ENCODE peak calls at places on chromosomes 11 and 22, in ten cellular contexts. A, Q, R, H, E, C, F, T, D and U are unnamed samples.

GRCh38 chr22:31093956-31094622 is 13.0 kb downstream of the SMTN start:
- DNase-seq in A (no peak), Q (no peak), R (no peak), H (no peak), E (no peak), C (no peak), F (peak; percentile 46), T (no peak), D (peak; percentile 15), U (no peak)

GRCh38 chr11:84255483-84255882 is 969.3 kb upstream of the CCDC90B start:
- DNase-seq in A (no peak), Q (no peak), R (no peak), H (no peak), E (no peak), C (no peak), F (no peak), T (no peak), D (no peak), U (no peak)

GRCh38 chr22:41048791-41049717 is 43.3 kb upstream of the EP300 start:
- DNase-seq in A (peak; percentile 61), Q (peak; percentile 61), R (peak; percentile 45), H (no peak), E (peak; percentile 83), C (peak; percentile 91), F (peak; percentile 54), T (peak; percentile 80), D (peak; percentile 83), U (no peak)

GRCh38 chr11:64044730-64045386 is 9.1 kb downstream of the FLRT1 start:
- DNase-seq in A (no peak), Q (no peak), R (no peak), H (no peak), E (no peak), C (peak; percentile 62), F (no peak), T (no peak), D (no peak), U (no peak)

GRCh38 chr22:30305906-30306628 is 16.8 kb upstream of the CASTOR1 start:
- DNase-seq in A (no peak), Q (no peak), R (no peak), H (no peak), E (no peak), C (no peak), F (no peak), T (no peak), D (no peak), U (no peak)

GRCh38 chr11:29750392-29750791 is 266.4 kb downstream of the KCNA4 start:
- DNase-seq in A (no peak), Q (no peak), R (no peak), H (no peak), E (no peak), C (no peak), F (no peak), T (no peak), D (no peak), U (no peak)

GRCh38 chr11:131760191-131760951 is 390.0 kb downstream of the NTM start:
- DNase-seq in A (no peak), Q (no peak), R (no peak), H (no peak), E (peak; percentile 58), C (peak; percentile 17), F (no peak), T (peak; percentile 95), D (no peak), U (no peak)

GRCh38 chr11:77569671-77570070 is 20.1 kb upstream of the AQP11 start:
- DNase-seq in A (no peak), Q (no peak), R (no peak), H (no peak), E (no peak), C (no peak), F (no peak), T (no peak), D (no peak), U (no peak)

GRCh38 chr11:132721526-132721925 is 810.8 kb downstream of the OPCML start:
- DNase-seq in A (no peak), Q (no peak), R (no peak), H (no peak), E (no peak), C (no peak), F (no peak), T (no peak), D (no peak), U (no peak)

GRCh38 chr11:16632295-16633200 is 105.9 kb upstream of the C11orf58 start:
- DNase-seq in A (no peak), Q (no peak), R (peak; percentile 33), H (peak; percentile 42), E (peak; percentile 41), C (no peak), F (no peak), T (peak; percentile 21), D (no peak), U (no peak)

GRCh38 chr22:17113600-17113999 is 7.6 kb downstream of the TMEM121B start:
- DNase-seq in A (no peak), Q (no peak), R (no peak), H (no peak), E (no peak), C (no peak), F (peak; percentile 34), T (no peak), D (no peak), U (no peak)

DNA sequence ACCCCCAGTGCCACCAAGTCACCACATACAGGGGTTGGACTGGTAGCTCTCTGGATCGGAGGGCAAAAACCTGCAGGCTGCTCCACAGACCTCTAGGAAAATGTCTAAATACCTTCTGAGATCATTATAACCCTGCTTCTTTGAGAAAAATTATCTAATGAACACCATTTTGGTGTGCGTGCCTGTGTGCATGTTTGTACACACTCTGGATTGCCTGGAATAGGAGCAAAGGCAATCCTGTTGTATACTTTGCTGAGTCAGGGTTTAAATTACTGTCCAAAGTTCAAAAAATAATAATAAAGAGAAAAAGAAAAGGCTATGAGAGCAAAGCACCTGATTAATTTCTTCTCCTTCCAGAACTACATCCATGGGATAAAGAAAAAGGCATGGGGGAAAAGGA is 11.0 kb downstream of the JAML start:
- DNase-seq in A (no peak), Q (no peak), R (no peak), H (no peak), E (peak; percentile 55), C (no peak), F (no peak), T (no peak), D (no peak), U (no peak)
- H3K36me3 ChIP-seq in A (no peaks in the 10 kb centered on the region), Q (no peaks in the 10 kb centered on the region), R (no peaks in the 10 kb centered on the region), H (no peaks in the 10 kb centered on the region), E (no peaks in the 10 kb centered on the region), C (no peaks in the 10 kb centered on the region), F (no peaks in the 10 kb centered on the region), T (no peaks in the 10 kb centered on the region), D (no peaks in the 10 kb centered on the region), U (no peaks in the 10 kb centered on the region)

DNA sequence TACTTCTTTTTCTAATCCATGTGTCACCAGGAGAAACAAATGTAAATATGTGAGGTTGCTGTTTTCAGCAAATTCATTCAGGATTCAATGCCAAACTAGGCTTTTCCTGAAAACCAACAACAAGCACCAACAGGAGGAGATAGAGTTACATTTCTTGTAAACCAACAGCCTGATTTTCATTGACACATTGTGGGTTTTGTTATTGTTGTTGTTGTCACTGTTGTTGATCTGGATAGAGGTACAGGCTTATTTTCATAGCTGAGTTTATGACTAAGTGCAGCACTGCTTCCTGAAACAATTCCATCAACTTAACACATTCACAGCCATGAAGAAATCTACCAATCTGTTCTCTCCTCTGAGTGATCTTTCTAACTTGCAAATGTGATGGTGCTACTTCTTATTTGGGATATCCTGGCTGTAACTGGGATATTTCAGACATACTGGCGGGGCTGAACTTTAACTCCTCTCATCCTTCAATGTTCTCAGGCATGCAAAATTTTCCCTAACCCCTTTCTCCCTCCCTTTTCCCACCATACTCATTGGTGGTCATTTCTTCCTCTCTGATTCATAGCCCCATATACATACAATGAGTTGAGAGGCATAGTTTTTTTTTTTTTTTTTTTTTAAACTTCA is 65.5 kb downstream of the ME3 start:
- DNase-seq in A (no peak), Q (no peak), R (no peak), H (no peak), E (no peak), C (no peak), F (no peak), T (peak; percentile 60), D (no peak), U (no peak)
- TF ChIP-seq CTCF in A (no peak), Q (no peak), R (no peak), H (peak; percentile 2), E (no peak), C (no peak), F (no peak), T (no peak), D (no peak), U (no peak)

GRCh38 chr11:121590772-121591404 is 138.1 kb upstream of the SORL1-AS1 start:
- DNase-seq in A (no peak), Q (no peak), R (no peak), H (no peak), E (no peak), C (no peak), F (no peak), T (no peak), D (no peak), U (peak; percentile 50)
- H3K36me3 ChIP-seq in A (no peaks in the 10 kb centered on the region), Q (peaks cover 60% of the 10 kb centered on the region), R (peaks cover under 1% of the 10 kb centered on the region), H (no peaks in the 10 kb centered on the region), E (no peaks in the 10 kb centered on the region), C (peaks cover 8% of the 10 kb centered on the region), F (no peaks in the 10 kb centered on the region), T (no peaks in the 10 kb centered on the region), D (no peaks in the 10 kb centered on the region), U (peaks cover 24% of the 10 kb centered on the region)

GRCh38 chr22:39244073-39244495 is 698 bp downstream of the PDGFB start:
- DNase-seq in A (no peak), Q (no peak), R (no peak), H (no peak), E (no peak), C (no peak), F (no peak), T (no peak), D (no peak), U (no peak)

GRCh38 chr22:39243443-39244072 is 1.2 kb downstream of the PDGFB start:
- DNase-seq in A (peak; percentile 78), Q (no peak), R (no peak), H (no peak), E (peak; percentile 78), C (peak; percentile 84), F (no peak), T (no peak), D (no peak), U (no peak)

GRCh38 chr22:39242389-39242808 is 2.4 kb downstream of the PDGFB start:
- DNase-seq in A (no peak), Q (no peak), R (peak; percentile 54), H (no peak), E (no peak), C (no peak), F (no peak), T (no peak), D (no peak), U (no peak)

GRCh38 chr22:39241632-39242388 is 3.0 kb downstream of the PDGFB start:
- DNase-seq in A (no peak), Q (no peak), R (no peak), H (no peak), E (peak; percentile 48), C (peak; percentile 87), F (no peak), T (no peak), D (no peak), U (no peak)

DNA sequence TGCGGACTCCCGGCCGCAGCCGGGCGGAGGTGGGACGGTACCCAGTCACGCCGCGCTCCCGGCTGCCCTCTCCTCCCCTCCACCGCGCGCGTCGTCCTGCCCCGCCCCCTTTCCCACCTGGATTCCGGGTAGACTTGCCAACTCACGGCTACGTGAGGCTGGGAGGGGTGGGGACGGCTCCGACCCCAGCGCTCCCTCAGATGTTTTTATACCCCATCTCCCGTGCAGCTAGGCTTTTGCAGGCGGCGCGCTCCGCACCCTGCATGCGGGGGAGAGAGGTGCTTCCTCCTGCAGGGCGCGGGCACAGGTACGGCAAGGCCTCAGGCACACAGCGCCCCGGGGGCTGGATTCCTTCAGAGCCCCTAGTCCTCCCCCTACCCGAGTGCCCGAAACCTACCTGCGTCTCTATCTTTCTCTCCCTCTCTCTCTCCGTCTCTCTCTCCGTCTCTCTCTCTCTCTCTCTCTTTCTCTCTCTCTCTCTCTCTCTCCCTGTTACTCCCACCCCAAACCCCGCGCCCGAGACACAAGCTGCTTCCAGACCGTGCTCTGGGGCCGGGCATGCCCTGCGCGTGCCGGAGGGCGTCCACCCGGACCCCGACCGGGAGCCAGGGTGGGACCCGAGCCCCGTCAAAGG is 1.9 kb downstream of the PDGFB start:
- DNase-seq in A (peak; percentile 88), Q (no peak), R (no peak), H (no peak), E (peak; percentile 79), C (peak; percentile 86), F (no peak), T (no peak), D (no peak), U (no peak)
- TF ChIP-seq CTCF in A (no peak), Q (no peak), R (no peak), H (no peak), E (no peak), C (no peak), F (no peak), T (no peak), D (no peak), U (no peak)